ENCODE peak calls at places on chromosomes 12 and 14, in six cellular contexts. One of them, this sample, is unnamed.

GRCh38 chr12:4994622-4995021 is 49.1 kb upstream of the KCNA5 start:
- DNase-seq in GM23338: no peak
- DNase-seq in cardiac muscle cell: no peak
- DNase-seq in stomach: no peak
- DNase-seq in tibial artery: no peak
- DNase-seq in fibroblast of lung: no peak
- DNase-seq in this sample: no peak

GRCh38 chr12:98136544-98136943 is 378.8 kb upstream of the TMPO start:
- DNase-seq in GM23338: no peak
- DNase-seq in cardiac muscle cell: no peak
- DNase-seq in stomach: no peak
- DNase-seq in tibial artery: no peak
- DNase-seq in fibroblast of lung: no peak
- DNase-seq in this sample: no peak

GRCh38 chr14:23123419-23123818 is 4.4 kb upstream of the CEBPE start:
- DNase-seq in GM23338: no peak
- DNase-seq in cardiac muscle cell: no peak
- DNase-seq in stomach: peak
- DNase-seq in tibial artery: no peak
- DNase-seq in fibroblast of lung: peak
- DNase-seq in this sample: peak

GRCh38 chr14:73787760-73788508 is 63.7 kb upstream of the PTGR2 start:
- DNase-seq in GM23338: no peak
- DNase-seq in cardiac muscle cell: no peak
- DNase-seq in stomach: no peak
- DNase-seq in tibial artery: no peak
- DNase-seq in fibroblast of lung: peak
- DNase-seq in this sample: no peak

GRCh38 chr12:2382391-2383155 is 329.8 kb downstream of the CACNA1C start:
- DNase-seq in GM23338: no peak
- DNase-seq in cardiac muscle cell: no peak
- DNase-seq in stomach: no peak
- DNase-seq in tibial artery: no peak
- DNase-seq in fibroblast of lung: peak
- DNase-seq in this sample: no peak

GRCh38 chr12:116164263-116164817 is 113.2 kb downstream of the MED13L start:
- DNase-seq in GM23338: no peak
- DNase-seq in cardiac muscle cell: no peak
- DNase-seq in stomach: no peak
- DNase-seq in tibial artery: no peak
- DNase-seq in fibroblast of lung: peak
- DNase-seq in this sample: no peak

GRCh38 chr14:57209561-57209960 is 59.1 kb downstream of the EXOC5 start:
- DNase-seq in GM23338: no peak
- DNase-seq in cardiac muscle cell: no peak
- DNase-seq in stomach: no peak
- DNase-seq in tibial artery: no peak
- DNase-seq in fibroblast of lung: peak
- DNase-seq in this sample: no peak

GRCh38 chr14:104874110-104874531 is 9.1 kb downstream of the CEP170B start:
- DNase-seq in GM23338: no peak
- DNase-seq in cardiac muscle cell: no peak
- DNase-seq in stomach: no peak
- DNase-seq in tibial artery: no peak
- DNase-seq in fibroblast of lung: no peak
- DNase-seq in this sample: no peak

GRCh38 chr14:49220492-49220891 is 365.7 kb downstream of the RPS29 start:
- DNase-seq in GM23338: no peak
- DNase-seq in cardiac muscle cell: no peak
- DNase-seq in stomach: no peak
- DNase-seq in tibial artery: no peak
- DNase-seq in fibroblast of lung: no peak
- DNase-seq in this sample: no peak

GRCh38 chr12:123761841-123762714 is at the start of gene DNAH10:
- DNase-seq in GM23338: peak
- DNase-seq in cardiac muscle cell: peak
- DNase-seq in stomach: no peak
- DNase-seq in tibial artery: no peak
- DNase-seq in fibroblast of lung: peak
- DNase-seq in this sample: peak

GRCh38 chr12:110637869-110638441 is 24.0 kb downstream of the TCTN1 start:
- DNase-seq in GM23338: no peak
- DNase-seq in cardiac muscle cell: no peak
- DNase-seq in stomach: no peak
- DNase-seq in tibial artery: no peak
- DNase-seq in fibroblast of lung: no peak
- DNase-seq in this sample: no peak
- TF ChIP-seq CTCF in GM23338: no peak
- TF ChIP-seq CTCF in cardiac muscle cell: no peak
- TF ChIP-seq CTCF in stomach: no peak
- TF ChIP-seq CTCF in tibial artery: no peak
- TF ChIP-seq CTCF in fibroblast of lung: no peak
- TF ChIP-seq CTCF in this sample: no peak

GRCh38 chr12:32124637-32125036 is 18.0 kb downstream of the BICD1 start:
- DNase-seq in GM23338: peak
- DNase-seq in cardiac muscle cell: no peak
- DNase-seq in stomach: no peak
- DNase-seq in tibial artery: no peak
- DNase-seq in fibroblast of lung: no peak
- DNase-seq in this sample: no peak
- H3K27ac ChIP-seq in GM23338: peak
- H3K27ac ChIP-seq in cardiac muscle cell: peak
- H3K27ac ChIP-seq in stomach: no peak
- H3K27ac ChIP-seq in tibial artery: no peak
- H3K27ac ChIP-seq in fibroblast of lung: peak
- H3K27ac ChIP-seq in this sample: no peak

GRCh38 chr14:75156901-75157300 is 19.5 kb downstream of the TMED10 start:
- DNase-seq in GM23338: no peak
- DNase-seq in cardiac muscle cell: no peak
- DNase-seq in stomach: no peak
- DNase-seq in tibial artery: no peak
- DNase-seq in fibroblast of lung: no peak
- DNase-seq in this sample: no peak
- H3K4me3 ChIP-seq in GM23338: no peak
- H3K4me3 ChIP-seq in cardiac muscle cell: no peak
- H3K4me3 ChIP-seq in stomach: no peak
- H3K4me3 ChIP-seq in tibial artery: no peak
- H3K4me3 ChIP-seq in fibroblast of lung: no peak
- H3K4me3 ChIP-seq in this sample: no peak

DNA sequence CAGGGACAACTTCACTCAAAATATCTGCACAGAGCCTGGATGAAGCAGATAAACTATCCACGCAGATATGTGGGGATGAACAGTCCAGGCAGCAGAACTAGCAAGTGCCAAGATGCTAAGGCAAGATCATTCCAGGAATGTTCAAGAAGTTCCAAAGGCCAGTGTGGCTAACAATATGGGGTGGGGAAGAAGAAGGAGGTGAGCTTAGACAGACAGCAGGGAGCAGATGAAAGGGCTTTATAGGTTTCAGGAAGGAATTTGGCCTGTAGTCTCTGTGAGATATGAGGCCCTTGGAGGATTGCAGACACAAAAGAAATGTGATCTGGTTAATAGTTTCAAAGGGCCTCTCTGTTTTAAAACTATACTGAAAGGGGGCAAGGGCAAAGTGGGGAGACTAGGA is 63.5 kb upstream of the PPM1H start:
- DNase-seq in GM23338: no peak
- DNase-seq in cardiac muscle cell: no peak
- DNase-seq in stomach: no peak
- DNase-seq in tibial artery: no peak
- DNase-seq in fibroblast of lung: no peak
- DNase-seq in this sample: no peak
- TF ChIP-seq CTCF in GM23338: no peak
- TF ChIP-seq CTCF in cardiac muscle cell: no peak
- TF ChIP-seq CTCF in stomach: no peak
- TF ChIP-seq CTCF in tibial artery: no peak
- TF ChIP-seq CTCF in fibroblast of lung: no peak
- TF ChIP-seq CTCF in this sample: no peak

GRCh38 chr12:75853621-75854020 is 178.0 kb downstream of the PHLDA1 start:
- DNase-seq in GM23338: no peak
- DNase-seq in cardiac muscle cell: no peak
- DNase-seq in stomach: no peak
- DNase-seq in tibial artery: no peak
- DNase-seq in fibroblast of lung: peak
- DNase-seq in this sample: peak
- H3K27ac ChIP-seq in GM23338: no peak
- H3K27ac ChIP-seq in cardiac muscle cell: no peak
- H3K27ac ChIP-seq in stomach: no peak
- H3K27ac ChIP-seq in tibial artery: no peak
- H3K27ac ChIP-seq in fibroblast of lung: no peak
- H3K27ac ChIP-seq in this sample: no peak

This sample was measured in adrenal gland.